ENCODE peak calls at places on chromosome 17, in four cellular contexts. X is SK-N-SH, J is PC-3, H is H1. V is an unnamed sample.

GRCh38 chr17:32264823-32265191 is 825 bp upstream of the RHBDL3 start:
- DNase-seq in X (no peak), J (no peak), H (peak; percentile 60), V (peak; percentile 77)

GRCh38 chr17:333626-334396 is 18.8 kb downstream of the RPH3AL start:
- DNase-seq in X (peak; percentile 87), J (no peak), H (peak; percentile 69), V (peak; percentile 88)

GRCh38 chr17:44878627-44879221 is 20.5 kb downstream of the EFTUD2 start:
- DNase-seq in X (peak; percentile 47), J (peak; percentile 65), H (no peak), V (peak; percentile 70)

GRCh38 chr17:3843935-3844516 is 2.0 kb downstream of the NCBP3 start:
- DNase-seq in X (peak; percentile 49), J (peak; percentile 63), H (no peak), V (peak; percentile 92)

GRCh38 chr17:27232328-27232727 is 61.6 kb upstream of the WSB1 start:
- DNase-seq in X (no peak), J (no peak), H (no peak), V (no peak)

GRCh38 chr17:18066866-18067265 is 20.9 kb upstream of the DRG2 start:
- DNase-seq in X (no peak), J (no peak), H (no peak), V (no peak)

GRCh38 chr17:38706625-38707298 is 1.7 kb downstream of the MLLT6 start:
- DNase-seq in X (no peak), J (no peak), H (peak; percentile 54), V (peak; percentile 68)

GRCh38 chr17:75721463-75722011 is 278 bp downstream of the ITGB4 start:
- DNase-seq in X (peak; percentile 89), J (no peak), H (peak; percentile 54), V (no peak)

GRCh38 chr17:28282596-28282995 is 36.4 kb upstream of the TMEM97 start:
- DNase-seq in X (no peak), J (peak; percentile 43), H (no peak), V (no peak)

GRCh38 chr17:17570207-17570797 is 21.2 kb downstream of the PEMT start:
- DNase-seq in X (peak; percentile 84), J (peak; percentile 72), H (peak; percentile 58), V (peak; percentile 85)

GRCh38 chr17:12898110-12898509 is 108.8 kb downstream of the ARHGAP44 start:
- DNase-seq in X (no peak), J (no peak), H (no peak), V (peak; percentile 66)

GRCh38 chr17:8865385-8865784 is 2.1 kb downstream of the PIK3R6 start:
- DNase-seq in X (no peak), J (no peak), H (no peak), V (no peak)

GRCh38 chr17:79174905-79175856 is 100.6 kb downstream of the ENGASE start:
- DNase-seq in X (no peak), J (no peak), H (no peak), V (no peak)

GRCh38 chr17:79176792-79177601 is 102.4 kb downstream of the ENGASE start:
- DNase-seq in X (no peak), J (no peak), H (no peak), V (peak; percentile 71)

GRCh38 chr17:79177877-79178276 is 103.3 kb downstream of the ENGASE start:
- DNase-seq in X (no peak), J (no peak), H (no peak), V (no peak)

GRCh38 chr17:79171152-79171551 is 96.5 kb downstream of the ENGASE start:
- DNase-seq in X (peak; percentile 72), J (no peak), H (no peak), V (no peak)

DNA sequence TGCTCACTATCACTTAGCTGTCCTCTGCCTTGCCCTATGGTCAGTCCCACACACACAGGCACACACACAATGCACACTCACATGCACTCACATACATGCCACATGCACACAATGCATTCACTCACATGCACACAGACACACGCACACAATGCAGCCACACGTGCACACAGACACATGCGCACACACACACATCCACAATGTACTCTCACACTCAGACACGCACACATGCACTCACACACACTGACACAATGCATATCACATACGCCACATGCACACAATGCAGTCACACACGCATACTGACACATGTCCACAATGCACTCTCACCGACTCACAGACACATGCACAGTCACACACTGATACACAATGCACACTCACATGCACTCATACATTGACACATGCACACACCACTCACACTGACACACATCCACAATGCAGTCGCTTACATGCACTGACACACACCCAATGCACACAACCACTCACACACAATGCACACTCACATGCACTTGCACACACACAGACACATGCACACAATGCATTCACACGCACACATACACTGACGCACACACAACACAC is 99.7 kb downstream of the ENGASE start:
- DNase-seq in X (no peak), J (no peak), H (no peak), V (no peak)
- H3K9ac ChIP-seq in X (no peak overlapping the region), J (no peak overlapping the region), H (no peak overlapping the region), V (no peak overlapping the region)

DNA sequence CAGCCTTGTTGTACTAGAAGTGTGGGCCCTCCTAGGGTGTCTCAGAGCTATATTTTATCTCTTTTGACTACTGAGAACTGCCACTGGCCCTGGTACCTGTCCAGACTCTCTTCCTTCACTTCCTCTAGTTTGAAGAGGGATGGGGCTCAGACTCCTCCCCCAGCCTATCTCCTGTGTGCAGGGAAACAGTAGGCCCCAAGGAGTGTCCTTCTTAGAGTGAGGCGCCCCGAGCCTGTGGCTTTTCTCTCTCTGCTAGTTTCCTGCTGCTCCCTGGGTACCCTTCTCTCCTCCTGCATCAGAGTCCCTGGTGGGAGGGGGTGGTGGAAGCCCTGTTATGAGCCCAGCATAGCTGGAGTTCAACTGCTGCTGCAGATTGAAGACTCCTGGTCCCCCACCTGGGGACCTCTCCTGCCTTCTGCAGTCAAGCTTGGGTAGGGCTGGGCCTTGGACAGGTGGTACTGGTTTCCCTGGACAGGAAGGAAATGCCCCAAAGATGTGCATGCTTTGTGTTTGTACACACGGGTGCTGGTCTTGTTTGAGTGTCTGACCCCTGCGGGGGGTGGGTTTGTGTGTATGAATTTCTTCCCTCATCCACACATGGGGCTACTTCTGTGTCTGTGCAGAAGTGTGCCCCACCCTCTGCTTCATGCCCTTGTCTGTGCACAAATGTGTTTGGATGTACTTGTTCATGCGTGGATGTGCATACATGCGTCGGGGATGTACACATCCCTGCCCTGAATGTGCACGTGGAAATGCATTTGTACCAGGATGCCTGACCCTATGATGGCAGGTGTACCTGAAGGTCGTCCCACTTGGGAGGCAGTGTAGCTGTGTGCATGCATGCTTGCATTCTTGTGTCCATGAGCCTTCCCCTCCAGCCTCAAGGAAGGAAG is 6.9 kb downstream of the RARA start:
- DNase-seq in X (peak; percentile 8), J (no peak), H (no peak), V (peak; percentile 62)
- H3K9ac ChIP-seq in X (peak overlapping the region; percentile 12), J (no peak overlapping the region), H (peak overlapping the region; percentile 48), V (no peak overlapping the region)

DNA sequence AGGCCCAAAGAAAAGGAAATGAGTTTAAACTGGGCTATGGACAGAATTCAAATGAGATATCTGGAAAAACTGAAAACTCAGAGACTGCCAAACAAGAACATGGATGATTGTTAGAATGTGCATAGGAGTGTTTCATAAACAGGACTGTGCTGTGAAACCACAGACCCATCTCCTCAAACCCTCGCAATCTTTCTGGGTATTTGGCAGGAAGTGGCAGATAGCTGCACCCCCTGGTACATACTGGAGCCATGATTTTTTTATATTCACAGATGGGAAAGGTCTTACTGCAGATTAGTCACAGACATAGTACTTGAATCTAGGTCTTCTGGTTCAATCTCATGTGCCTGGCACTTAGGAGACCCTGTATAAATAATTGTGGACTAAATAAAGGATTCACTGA is 145.0 kb downstream of the CCDC182 start:
- DNase-seq in X (no peak), J (no peak), H (no peak), V (no peak)
- H3K9ac ChIP-seq in X (no peak overlapping the region), J (no peak overlapping the region), H (no peak overlapping the region), V (no peak overlapping the region)

GRCh38 chr17:36679815-36680467 is 78.6 kb downstream of the MRM1 start:
- DNase-seq in X (peak; percentile 39), J (no peak), H (no peak), V (peak; percentile 66)

GRCh38 chr17:36683387-36683786 is 82.0 kb downstream of the MRM1 start:
- DNase-seq in X (no peak), J (no peak), H (no peak), V (peak; percentile 73)

GRCh38 chr17:36686123-36686669 is 84.8 kb downstream of the MRM1 start:
- DNase-seq in X (no peak), J (peak; percentile 5), H (no peak), V (no peak)

GRCh38 chr17:36680701-36681202 is 79.4 kb downstream of the MRM1 start:
- DNase-seq in X (peak; percentile 60), J (no peak), H (no peak), V (no peak)

DNA sequence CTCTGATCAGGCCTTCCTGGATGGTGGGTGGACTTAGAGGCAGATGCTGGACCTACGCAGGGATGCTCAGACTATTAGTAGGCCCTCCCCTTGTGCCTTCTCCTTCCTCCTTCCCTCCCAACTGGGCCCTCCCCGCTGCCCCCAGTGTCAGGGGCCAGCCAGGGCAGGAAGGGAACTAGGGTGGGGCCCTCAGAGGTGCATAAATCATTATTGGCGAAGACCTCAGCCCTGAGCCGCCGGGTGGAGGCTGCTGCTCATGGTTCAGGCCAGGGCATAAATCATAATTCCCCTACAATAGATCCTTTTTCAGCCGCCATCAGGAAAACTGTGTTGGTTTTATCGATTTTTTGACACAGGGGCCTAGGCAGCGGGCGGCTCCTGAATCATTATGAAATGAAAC is 81.4 kb downstream of the MRM1 start:
- DNase-seq in X (no peak), J (no peak), H (no peak), V (no peak)
- H3K9ac ChIP-seq in X (no peak overlapping the region), J (no peak overlapping the region), H (no peak overlapping the region), V (no peak overlapping the region)